ENCODE peak calls at places on chromosome 4, in eight cellular contexts. One of them, this sample, is unnamed.

GRCh38 chr4:146916479-146917076 is 29.1 kb downstream of the TTC29 start:
- DNase-seq in amniotic epithelial cell: peak
- DNase-seq in dermis blood vessel endothelial cell: peak
- DNase-seq in neural progenitor cell: peak
- DNase-seq in WERI-Rb-1: peak
- DNase-seq in kidney: no peak
- DNase-seq in kidney tubule cell: peak
- DNase-seq in neural crest cell: peak
- DNase-seq in this sample: peak

GRCh38 chr4:26248647-26249046 is 72.2 kb upstream of the RBPJ start:
- DNase-seq in dermis blood vessel endothelial cell: no peak
- DNase-seq in neural progenitor cell: no peak
- DNase-seq in WERI-Rb-1: no peak
- DNase-seq in amniotic epithelial cell: peak
- DNase-seq in kidney: no peak
- DNase-seq in neural crest cell: no peak
- DNase-seq in kidney tubule cell: no peak
- DNase-seq in this sample: peak

GRCh38 chr4:127203561-127204260 is 429.0 kb upstream of the INTU start:
- DNase-seq in dermis blood vessel endothelial cell: no peak
- DNase-seq in kidney: no peak
- DNase-seq in amniotic epithelial cell: peak
- DNase-seq in neural crest cell: no peak
- DNase-seq in kidney tubule cell: peak
- DNase-seq in neural progenitor cell: no peak
- DNase-seq in WERI-Rb-1: no peak
- DNase-seq in this sample: no peak

GRCh38 chr4:135192746-135193535 is 991.4 kb upstream of the PABPC4L start:
- DNase-seq in WERI-Rb-1: no peak
- DNase-seq in dermis blood vessel endothelial cell: no peak
- DNase-seq in kidney: no peak
- DNase-seq in kidney tubule cell: no peak
- DNase-seq in neural crest cell: no peak
- DNase-seq in amniotic epithelial cell: no peak
- DNase-seq in neural progenitor cell: no peak
- DNase-seq in this sample: no peak

GRCh38 chr4:61783050-61783449 is 582.9 kb downstream of the ADGRL3 start:
- DNase-seq in neural progenitor cell: no peak
- DNase-seq in WERI-Rb-1: no peak
- DNase-seq in neural crest cell: no peak
- DNase-seq in amniotic epithelial cell: no peak
- DNase-seq in kidney tubule cell: no peak
- DNase-seq in kidney: no peak
- DNase-seq in dermis blood vessel endothelial cell: no peak
- DNase-seq in this sample: no peak

GRCh38 chr4:7434766-7435150 is at the start of gene PSAPL1:
- DNase-seq in kidney: peak
- DNase-seq in neural progenitor cell: peak
- DNase-seq in WERI-Rb-1: no peak
- DNase-seq in dermis blood vessel endothelial cell: peak
- DNase-seq in amniotic epithelial cell: peak
- DNase-seq in neural crest cell: no peak
- DNase-seq in kidney tubule cell: peak
- DNase-seq in this sample: no peak

GRCh38 chr4:77007358-77008230 is 58.0 kb downstream of the SEPTIN11 start:
- DNase-seq in neural progenitor cell: no peak
- DNase-seq in kidney: no peak
- DNase-seq in neural crest cell: no peak
- DNase-seq in kidney tubule cell: peak
- DNase-seq in WERI-Rb-1: no peak
- DNase-seq in dermis blood vessel endothelial cell: peak
- DNase-seq in amniotic epithelial cell: peak
- DNase-seq in this sample: no peak

GRCh38 chr4:142817442-142817841 is 28.7 kb downstream of the INPP4B start:
- DNase-seq in dermis blood vessel endothelial cell: no peak
- DNase-seq in WERI-Rb-1: peak
- DNase-seq in kidney: no peak
- DNase-seq in amniotic epithelial cell: peak
- DNase-seq in kidney tubule cell: peak
- DNase-seq in neural progenitor cell: peak
- DNase-seq in neural crest cell: no peak
- DNase-seq in this sample: no peak

GRCh38 chr4:111633663-111634266 is 511.5 kb upstream of the FAM241A start:
- DNase-seq in kidney: no peak
- DNase-seq in neural crest cell: no peak
- DNase-seq in kidney tubule cell: no peak
- DNase-seq in WERI-Rb-1: no peak
- DNase-seq in neural progenitor cell: no peak
- DNase-seq in amniotic epithelial cell: no peak
- DNase-seq in dermis blood vessel endothelial cell: no peak
- DNase-seq in this sample: no peak

GRCh38 chr4:111512081-111512774 is 633.0 kb upstream of the FAM241A start:
- DNase-seq in WERI-Rb-1: no peak
- DNase-seq in amniotic epithelial cell: peak
- DNase-seq in neural progenitor cell: no peak
- DNase-seq in neural crest cell: no peak
- DNase-seq in kidney: no peak
- DNase-seq in dermis blood vessel endothelial cell: no peak
- DNase-seq in kidney tubule cell: peak
- DNase-seq in this sample: no peak

This sample was measured in G401.